ENCODE peak calls at places on chromosomes 5 and 9, in nine cellular contexts. C, V, P, W, R, I, A, N and K are unnamed samples.
A peak's percentile ranks its signal among the peaks of the same experiment; 100 is the strongest.

GRCh38 chr5:10762178-10762775 is 1.2 kb upstream of the DAP start:
- DNase-seq in C (no peak), V (no peak), P (no peak), W (no peak), R (no peak), I (no peak), A (no peak), N (no peak), K (no peak)

GRCh38 chr9:107460153-107461023 is 29.2 kb downstream of the KLF4 start:
- DNase-seq in C (no peak), V (no peak), P (no peak), W (no peak), R (no peak), I (no peak), A (no peak), N (no peak), K (no peak)

GRCh38 chr5:163445345-163445744 is 8.0 kb downstream of the CCNG1 start:
- DNase-seq in C (no peak), V (no peak), P (no peak), W (no peak), R (no peak), I (no peak), A (no peak), N (no peak), K (no peak)

GRCh38 chr5:132774896-132775295 is 2.1 kb downstream of the SEPTIN8 start:
- DNase-seq in C (no peak), V (no peak), P (no peak), W (no peak), R (no peak), I (no peak), A (no peak), N (no peak), K (no peak)

GRCh38 chr5:116370886-116371285 is 203.7 kb downstream of the SEMA6A start:
- DNase-seq in C (no peak), V (no peak), P (no peak), W (no peak), R (no peak), I (no peak), A (no peak), N (no peak), K (no peak)

GRCh38 chr9:6852243-6852963 is 94.6 kb downstream of the KDM4C start:
- DNase-seq in C (no peak), V (no peak), P (no peak), W (no peak), R (peak; percentile 49), I (no peak), A (no peak), N (no peak), K (no peak)

GRCh38 chr5:149220750-149221149 is 50.9 kb upstream of the AFAP1L1 start:
- DNase-seq in C (peak; percentile 59), V (no peak), P (no peak), W (no peak), R (no peak), I (no peak), A (no peak), N (no peak), K (no peak)

GRCh38 chr5:123035950-123036390 is 555 bp downstream of the PPIC start:
- DNase-seq in C (peak; percentile 40), V (peak; percentile 65), P (peak; percentile 45), W (no peak), R (peak; percentile 71), I (peak; percentile 66), A (peak; percentile 2), N (peak; percentile 78), K (peak; percentile 2)

GRCh38 chr5:57298985-57299491 is 125.2 kb downstream of the GPBP1 start:
- DNase-seq in C (peak; percentile 70), V (no peak), P (peak; percentile 25), W (no peak), R (peak; percentile 55), I (peak; percentile 68), A (peak; percentile 40), N (peak; percentile 87), K (peak; percentile 88)

GRCh38 chr5:150960791-150961396 is 56.1 kb upstream of the ZNF300 start:
- DNase-seq in C (no peak), V (no peak), P (no peak), W (no peak), R (no peak), I (no peak), A (no peak), N (no peak), K (peak; percentile 61)

GRCh38 chr5:38426986-38427950 is 129.2 kb downstream of the LIFR start:
- DNase-seq in C (peak; percentile 32), V (no peak), P (no peak), W (no peak), R (no peak), I (peak; percentile 55), A (no peak), N (no peak), K (no peak)

GRCh38 chr5:140881889-140882590 is at the start of gene PCDHA13:
- DNase-seq in C (no peak), V (no peak), P (no peak), W (no peak), R (no peak), I (peak; percentile 59), A (no peak), N (peak; percentile 45), K (no peak)

GRCh38 chr5:175681975-175682354 is 24.1 kb downstream of the HRH2 start:
- DNase-seq in C (no peak), V (no peak), P (no peak), W (peak; percentile 25), R (no peak), I (no peak), A (no peak), N (no peak), K (no peak)

GRCh38 chr9:35619800-35620158 is 1.6 kb upstream of the CD72 start:
- DNase-seq in C (no peak), V (no peak), P (no peak), W (no peak), R (no peak), I (no peak), A (peak; percentile 61), N (no peak), K (no peak)

GRCh38 chr9:69951411-69951810 is 92.2 kb upstream of the MAMDC2 start:
- DNase-seq in C (no peak), V (no peak), P (no peak), W (no peak), R (no peak), I (no peak), A (no peak), N (no peak), K (peak; percentile 30)

GRCh38 chr9:124220551-124221451 is 36.9 kb upstream of the NEK6 start:
- DNase-seq in C (peak; percentile 34), V (peak; percentile 51), P (peak; percentile 13), W (no peak), R (peak; percentile 45), I (peak; percentile 49), A (no peak), N (no peak), K (no peak)

GRCh38 chr9:136746621-136747020 is 1.7 kb downstream of the LCN6 start:
- DNase-seq in C (no peak), V (no peak), P (no peak), W (no peak), R (no peak), I (no peak), A (no peak), N (no peak), K (no peak)

GRCh38 chr9:4371108-4371507 is 71.2 kb upstream of the GLIS3 start:
- DNase-seq in C (no peak), V (no peak), P (peak; percentile 62), W (no peak), R (peak; percentile 91), I (peak; percentile 31), A (no peak), N (no peak), K (no peak)

GRCh38 chr5:169695025-169695625 is 58.0 kb downstream of the DOCK2 start:
- DNase-seq in C (no peak), V (no peak), P (no peak), W (no peak), R (peak; percentile 22), I (no peak), A (no peak), N (no peak), K (no peak)

GRCh38 chr9:116450378-116451139 is 236.5 kb upstream of the TRIM32 start:
- DNase-seq in C (no peak), V (no peak), P (peak; percentile 10), W (no peak), R (no peak), I (no peak), A (no peak), N (no peak), K (peak; percentile 41)

GRCh38 chr9:113631093-113631765 is 167.7 kb downstream of the RGS3 start:
- DNase-seq in C (no peak), V (no peak), P (no peak), W (no peak), R (peak; percentile 28), I (no peak), A (no peak), N (no peak), K (no peak)

GRCh38 chr5:10936486-10936885 is 175.5 kb upstream of the DAP start:
- DNase-seq in C (no peak), V (no peak), P (no peak), W (no peak), R (no peak), I (no peak), A (no peak), N (no peak), K (no peak)

GRCh38 chr5:40401965-40402364 is 277.8 kb upstream of the PTGER4 start:
- DNase-seq in C (no peak), V (no peak), P (peak; percentile 38), W (no peak), R (no peak), I (peak; percentile 62), A (no peak), N (peak; percentile 23), K (peak; percentile 51)

GRCh38 chr5:131771692-131772091 is 25.1 kb downstream of the FNIP1 start:
- DNase-seq in C (no peak), V (no peak), P (no peak), W (no peak), R (no peak), I (no peak), A (no peak), N (no peak), K (no peak)

GRCh38 chr5:40041452-40041851 is 616.7 kb upstream of the DAB2 start:
- DNase-seq in C (no peak), V (no peak), P (no peak), W (no peak), R (no peak), I (peak; percentile 12), A (no peak), N (no peak), K (no peak)

GRCh38 chr5:139574641-139575312 is 13.6 kb downstream of the UBE2D2 start:
- DNase-seq in C (peak; percentile 15), V (no peak), P (no peak), W (no peak), R (peak; percentile 44), I (no peak), A (no peak), N (no peak), K (peak; percentile 69)

GRCh38 chr5:81783401-81783800 is 32.5 kb upstream of the SSBP2 start:
- DNase-seq in C (no peak), V (no peak), P (no peak), W (no peak), R (no peak), I (no peak), A (no peak), N (no peak), K (peak; percentile 65)

GRCh38 chr5:36442796-36443195 is 141.1 kb upstream of the RANBP3L start:
- DNase-seq in C (no peak), V (no peak), P (no peak), W (no peak), R (no peak), I (peak; percentile 86), A (no peak), N (no peak), K (peak; percentile 22)

GRCh38 chr9:121537283-121537682 is 37.6 kb upstream of the GGTA1 start:
- DNase-seq in C (no peak), V (no peak), P (no peak), W (peak; percentile 62), R (no peak), I (no peak), A (no peak), N (no peak), K (no peak)